ENCODE peak calls at places on chromosomes 6 and 20, in eight cellular contexts. E is transverse colon, D is adrenal gland, Z is HCT116, S is stomach, X is body of pancreas, C is ovary, R is breast epithelium. N is an unnamed sample.

GRCh38 chr6:103707596-103708325 is 1152.0 kb downstream of the HACE1 start:
- DNase-seq in E (no peak), D (no peak), Z (no peak), S (no peak), X (no peak), C (no peak), R (no peak), N (no peak)

GRCh38 chr6:36068012-36068392 is 40.4 kb downstream of the MAPK14 start:
- DNase-seq in E (no peak), D (no peak), Z (no peak), S (no peak), X (no peak), C (no peak), R (no peak), N (no peak)

GRCh38 chr20:55782861-55783260 is 222.5 kb downstream of the CBLN4 start:
- DNase-seq in E (no peak), D (no peak), Z (no peak), S (no peak), X (no peak), C (no peak), R (no peak), N (no peak)

GRCh38 chr20:4014031-4014474 is 1.3 kb downstream of the RNF24 start:
- DNase-seq in E (peak; percentile 68), D (peak; percentile 67), Z (peak; percentile 68), S (peak; percentile 68), X (peak; percentile 62), C (no peak), R (no peak), N (no peak)

GRCh38 chr20:4101910-4102309 is 86.6 kb upstream of the RNF24 start:
- DNase-seq in E (no peak), D (no peak), Z (no peak), S (no peak), X (no peak), C (no peak), R (no peak), N (no peak)

GRCh38 chr6:35318200-35318844 is 20.7 kb downstream of the DEF6 start:
- DNase-seq in E (peak; percentile 88), D (peak; percentile 80), Z (no peak), S (peak; percentile 87), X (peak; percentile 88), C (peak; percentile 89), R (no peak), N (peak; percentile 80)

GRCh38 chr6:33622456-33623431 is 1.6 kb downstream of the ITPR3 start:
- DNase-seq in E (peak; percentile 59), D (peak; percentile 53), Z (no peak), S (peak; percentile 63), X (no peak), C (no peak), R (no peak), N (no peak)

GRCh38 chr6:107458687-107459282 is 579 bp downstream of the PDSS2 start:
- DNase-seq in E (peak; percentile 25), D (no peak), Z (no peak), S (no peak), X (no peak), C (no peak), R (no peak), N (no peak)

GRCh38 chr6:110618591-110619267 is 142.3 kb upstream of the SLC22A16 start:
- DNase-seq in E (no peak), D (peak; percentile 48), Z (peak; percentile 3), S (no peak), X (no peak), C (no peak), R (no peak), N (no peak)

GRCh38 chr6:133923938-133924593 is 29.0 kb upstream of the TBPL1 start:
- DNase-seq in E (peak; percentile 67), D (peak; percentile 60), Z (peak; percentile 78), S (peak; percentile 74), X (peak; percentile 76), C (peak; percentile 60), R (no peak), N (no peak)

GRCh38 chr20:19806806-19807691 is 49.0 kb downstream of the RIN2 start:
- DNase-seq in E (no peak), D (peak; percentile 49), Z (no peak), S (no peak), X (peak; percentile 34), C (no peak), R (no peak), N (no peak)

GRCh38 chr6:127891731-127892326 is 9.0 kb downstream of the THEMIS start:
- DNase-seq in E (no peak), D (no peak), Z (no peak), S (no peak), X (no peak), C (no peak), R (no peak), N (no peak)

GRCh38 chr6:134551245-134551960 is 233.5 kb upstream of the SGK1 start:
- DNase-seq in E (no peak), D (no peak), Z (no peak), S (no peak), X (no peak), C (no peak), R (no peak), N (no peak)

GRCh38 chr6:107561325-107561724 is 71.4 kb downstream of the SOBP start:
- DNase-seq in E (peak; percentile 10), D (peak; percentile 23), Z (no peak), S (no peak), X (no peak), C (peak; percentile 52), R (no peak), N (no peak)

GRCh38 chr6:69861986-69862385 is 4.4 kb upstream of the COL19A1 start:
- DNase-seq in E (no peak), D (no peak), Z (no peak), S (no peak), X (no peak), C (no peak), R (no peak), N (no peak)

GRCh38 chr20:51889466-51889865 is 87.1 kb upstream of the SALL4 start:
- DNase-seq in E (no peak), D (no peak), Z (no peak), S (no peak), X (no peak), C (no peak), R (no peak), N (no peak)

GRCh38 chr6:33123732-33124524 is 48.1 kb downstream of the HLA-DPB1 start:
- DNase-seq in E (no peak), D (no peak), Z (peak; percentile 77), S (no peak), X (no peak), C (no peak), R (no peak), N (no peak)

GRCh38 chr6:158249437-158249836 is 62.8 kb upstream of the TULP4 start:
- DNase-seq in E (no peak), D (no peak), Z (no peak), S (no peak), X (no peak), C (no peak), R (no peak), N (no peak)

GRCh38 chr6:51613558-51613957 is 473.9 kb downstream of the PKHD1 start:
- DNase-seq in E (no peak), D (no peak), Z (no peak), S (no peak), X (no peak), C (no peak), R (no peak), N (no peak)

GRCh38 chr6:43817192-43817591 is 47.2 kb downstream of the VEGFA start:
- DNase-seq in E (peak; percentile 55), D (peak; percentile 55), Z (peak; percentile 37), S (peak; percentile 57), X (peak; percentile 59), C (no peak), R (no peak), N (no peak)

GRCh38 chr6:225907-226306 is 66.4 kb upstream of the DUSP22 start:
- DNase-seq in E (no peak), D (no peak), Z (no peak), S (no peak), X (no peak), C (no peak), R (no peak), N (no peak)
- TF ChIP-seq POLR2A in E (no peak), D (no peak), Z (no peak), S (no peak), X (no peak), C (no peak), R (no peak), N (no peak)

GRCh38 chr20:41047975-41048305 is 19.3 kb downstream of the TOP1 start:
- DNase-seq in E (no peak), D (no peak), Z (no peak), S (no peak), X (no peak), C (no peak), R (no peak), N (no peak)
- H3K4me3 ChIP-seq in E (no peak overlapping the region), D (peak overlapping the region; percentile 41), Z (no peak overlapping the region), S (no peak overlapping the region), X (no peak overlapping the region), C (no peak overlapping the region), R (peak overlapping the region; percentile 37), N (no peak overlapping the region)

GRCh38 chr6:13711726-13712484 is at the start of gene RANBP9:
- DNase-seq in E (peak; percentile 90), D (peak; percentile 90), Z (peak; percentile 75), S (peak; percentile 89), X (peak; percentile 86), C (peak; percentile 87), R (peak; percentile 77), N (peak; percentile 82)

GRCh38 chr6:13709698-13710551 is 1.7 kb downstream of the RANBP9 start:
- DNase-seq in E (no peak), D (no peak), Z (no peak), S (no peak), X (no peak), C (no peak), R (no peak), N (no peak)

GRCh38 chr6:13710552-13711383 is 867 bp downstream of the RANBP9 start:
- DNase-seq in E (peak; percentile 66), D (peak; percentile 41), Z (no peak), S (peak; percentile 60), X (peak; percentile 51), C (peak; percentile 57), R (peak; percentile 53), N (peak; percentile 77)

GRCh38 chr6:13711384-13711725 is 280 bp downstream of the RANBP9 start:
- DNase-seq in E (no peak), D (peak; percentile 69), Z (no peak), S (no peak), X (no peak), C (no peak), R (no peak), N (peak; percentile 85)

DNA sequence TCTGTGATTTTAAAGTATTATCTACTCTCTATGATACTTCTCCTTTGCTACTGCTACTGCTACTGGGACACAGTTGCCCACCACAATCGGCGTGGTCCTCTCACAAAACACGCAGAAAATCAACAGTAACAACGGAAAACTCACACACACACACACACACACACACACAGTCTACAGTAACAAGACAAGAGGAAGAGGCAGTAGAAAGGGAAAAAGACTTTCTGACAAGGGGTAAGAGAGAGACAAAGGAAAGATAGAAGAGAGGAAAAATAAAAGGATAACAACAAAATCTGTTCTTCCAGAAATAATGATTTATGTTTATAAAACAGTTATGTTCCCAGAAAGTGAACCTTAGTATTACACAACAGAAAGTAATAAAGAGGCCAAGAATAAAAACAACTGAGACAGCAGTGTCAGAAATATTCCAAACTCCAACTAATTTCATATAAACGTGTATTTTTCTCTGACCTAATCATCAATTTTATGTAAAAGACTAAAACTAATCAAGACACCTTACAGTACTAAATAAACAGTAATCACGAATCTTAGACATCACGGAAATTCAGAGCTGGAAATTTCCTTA is 2.9 kb downstream of the RANBP9 start:
- DNase-seq in E (no peak), D (no peak), Z (no peak), S (no peak), X (no peak), C (no peak), R (no peak), N (no peak)
- H3K4me1 ChIP-seq in E (peaks cover 31% of the 10 kb centered on the region), D (peaks cover 33% of the 10 kb centered on the region), Z (peaks cover 14% of the 10 kb centered on the region), S (peaks cover 67% of the 10 kb centered on the region), X (peaks cover 31% of the 10 kb centered on the region), C (peaks cover 11% of the 10 kb centered on the region), R (peaks cover 3% of the 10 kb centered on the region), N (no peaks in the 10 kb centered on the region)

GRCh38 chr20:10540636-10541493 is 105.8 kb downstream of the SLX4IP start:
- DNase-seq in E (no peak), D (no peak), Z (peak; percentile 75), S (no peak), X (no peak), C (no peak), R (no peak), N (no peak)
- TF ChIP-seq POLR2A in E (no peak), D (no peak), Z (no peak), S (no peak), X (no peak), C (no peak), R (no peak), N (no peak)

N was measured in Peyer's patch.